ENCODE peak calls at places on chromosomes 11 and 22, in five cellular contexts. One of them, this sample, is unnamed.

GRCh38 chr11:126450806-126451205 is 95.3 kb downstream of the ST3GAL4 start:
- DNase-seq in Peyer's patch: no peak
- DNase-seq in omental fat pad: no peak
- DNase-seq in CD8-positive, alpha-beta T cell: no peak
- DNase-seq in glutamatergic neuron: no peak
- DNase-seq in this sample: no peak

GRCh38 chr22:39179401-39179827 is 26.9 kb upstream of the CBX7 start:
- DNase-seq in glutamatergic neuron: peak; percentile 25
- DNase-seq in CD8-positive, alpha-beta T cell: no peak
- DNase-seq in Peyer's patch: no peak
- DNase-seq in omental fat pad: no peak
- DNase-seq in this sample: no peak

GRCh38 chr11:32118025-32118974 is 27.4 kb downstream of the RCN1 start:
- DNase-seq in Peyer's patch: no peak
- DNase-seq in omental fat pad: no peak
- DNase-seq in CD8-positive, alpha-beta T cell: no peak
- DNase-seq in glutamatergic neuron: no peak
- DNase-seq in this sample: no peak

GRCh38 chr11:131762346-131763110 is 392.1 kb downstream of the NTM start:
- DNase-seq in Peyer's patch: no peak
- DNase-seq in omental fat pad: no peak
- DNase-seq in CD8-positive, alpha-beta T cell: no peak
- DNase-seq in glutamatergic neuron: no peak
- DNase-seq in this sample: no peak

GRCh38 chr11:73982990-73983763 is 534 bp upstream of the UCP2 start:
- DNase-seq in Peyer's patch: peak; percentile 93
- DNase-seq in glutamatergic neuron: peak; percentile 97
- DNase-seq in CD8-positive, alpha-beta T cell: peak; percentile 92
- DNase-seq in omental fat pad: peak; percentile 70
- DNase-seq in this sample: peak; percentile 93

GRCh38 chr22:30457964-30458363 is 13.9 kb downstream of the SEC14L3 start:
- DNase-seq in CD8-positive, alpha-beta T cell: no peak
- DNase-seq in Peyer's patch: no peak
- DNase-seq in glutamatergic neuron: no peak
- DNase-seq in omental fat pad: no peak
- DNase-seq in this sample: no peak

GRCh38 chr22:46114518-46115387 is 35.6 kb upstream of the PPARA start:
- DNase-seq in CD8-positive, alpha-beta T cell: no peak
- DNase-seq in Peyer's patch: no peak
- DNase-seq in glutamatergic neuron: no peak
- DNase-seq in omental fat pad: no peak
- DNase-seq in this sample: no peak

GRCh38 chr11:107801641-107802040 is 56.9 kb downstream of the SLC35F2 start:
- DNase-seq in Peyer's patch: no peak
- DNase-seq in omental fat pad: no peak
- DNase-seq in glutamatergic neuron: no peak
- DNase-seq in CD8-positive, alpha-beta T cell: no peak
- DNase-seq in this sample: no peak

GRCh38 chr11:75342966-75343870 is 8.2 kb downstream of the ARRB1 start:
- DNase-seq in omental fat pad: no peak
- DNase-seq in Peyer's patch: peak; percentile 63
- DNase-seq in CD8-positive, alpha-beta T cell: no peak
- DNase-seq in glutamatergic neuron: no peak
- DNase-seq in this sample: peak; percentile 97

GRCh38 chr11:74069146-74070046 is 60.5 kb upstream of the UCP3 start:
- DNase-seq in Peyer's patch: no peak
- DNase-seq in CD8-positive, alpha-beta T cell: no peak
- DNase-seq in omental fat pad: no peak
- DNase-seq in glutamatergic neuron: no peak
- DNase-seq in this sample: no peak

GRCh38 chr22:43346521-43346929 is 3.4 kb upstream of the SCUBE1 start:
- DNase-seq in glutamatergic neuron: peak; percentile 69
- DNase-seq in CD8-positive, alpha-beta T cell: peak; percentile 62
- DNase-seq in omental fat pad: no peak
- DNase-seq in Peyer's patch: peak; percentile 74
- DNase-seq in this sample: peak; percentile 35

GRCh38 chr11:67463680-67464410 is 5.2 kb downstream of the TMEM134 start:
- DNase-seq in omental fat pad: no peak
- DNase-seq in Peyer's patch: peak; percentile 91
- DNase-seq in glutamatergic neuron: no peak
- DNase-seq in CD8-positive, alpha-beta T cell: no peak
- DNase-seq in this sample: no peak

GRCh38 chr11:298406-299065 is 790 bp downstream of the IFITM5 start:
- DNase-seq in Peyer's patch: peak; percentile 52
- DNase-seq in omental fat pad: no peak
- DNase-seq in CD8-positive, alpha-beta T cell: peak; percentile 18
- DNase-seq in glutamatergic neuron: no peak
- DNase-seq in this sample: no peak

GRCh38 chr11:73539506-73540084 is 58.3 kb downstream of the FAM168A start:
- DNase-seq in omental fat pad: no peak
- DNase-seq in Peyer's patch: no peak
- DNase-seq in glutamatergic neuron: no peak
- DNase-seq in CD8-positive, alpha-beta T cell: no peak
- DNase-seq in this sample: no peak

GRCh38 chr22:41976070-41976901 is 7.0 kb downstream of the SEPTIN3 start:
- DNase-seq in glutamatergic neuron: peak; percentile 64
- DNase-seq in CD8-positive, alpha-beta T cell: no peak
- DNase-seq in Peyer's patch: peak; percentile 68
- DNase-seq in omental fat pad: no peak
- DNase-seq in this sample: peak; percentile 57

GRCh38 chr11:128210148-128210940 is 377.0 kb downstream of the ETS1 start:
- DNase-seq in glutamatergic neuron: no peak
- DNase-seq in CD8-positive, alpha-beta T cell: no peak
- DNase-seq in omental fat pad: no peak
- DNase-seq in Peyer's patch: no peak
- DNase-seq in this sample: no peak

GRCh38 chr11:418343-419247 is 3.8 kb upstream of the SIGIRR start:
- DNase-seq in omental fat pad: no peak
- DNase-seq in CD8-positive, alpha-beta T cell: no peak
- DNase-seq in glutamatergic neuron: no peak
- DNase-seq in Peyer's patch: no peak
- DNase-seq in this sample: no peak

GRCh38 chr11:117239295-117239694 is 6.8 kb downstream of the RNF214 start:
- DNase-seq in CD8-positive, alpha-beta T cell: no peak
- DNase-seq in omental fat pad: no peak
- DNase-seq in glutamatergic neuron: no peak
- DNase-seq in Peyer's patch: no peak
- DNase-seq in this sample: no peak

GRCh38 chr11:267491-267994 is 10.7 kb upstream of the NLRP6 start:
- DNase-seq in Peyer's patch: peak; percentile 82
- DNase-seq in glutamatergic neuron: no peak
- DNase-seq in CD8-positive, alpha-beta T cell: peak; percentile 76
- DNase-seq in omental fat pad: no peak
- DNase-seq in this sample: no peak

GRCh38 chr11:21883354-21883753 is 309.5 kb upstream of the ANO5 start:
- DNase-seq in CD8-positive, alpha-beta T cell: no peak
- DNase-seq in glutamatergic neuron: no peak
- DNase-seq in Peyer's patch: no peak
- DNase-seq in omental fat pad: no peak
- DNase-seq in this sample: no peak

DNA sequence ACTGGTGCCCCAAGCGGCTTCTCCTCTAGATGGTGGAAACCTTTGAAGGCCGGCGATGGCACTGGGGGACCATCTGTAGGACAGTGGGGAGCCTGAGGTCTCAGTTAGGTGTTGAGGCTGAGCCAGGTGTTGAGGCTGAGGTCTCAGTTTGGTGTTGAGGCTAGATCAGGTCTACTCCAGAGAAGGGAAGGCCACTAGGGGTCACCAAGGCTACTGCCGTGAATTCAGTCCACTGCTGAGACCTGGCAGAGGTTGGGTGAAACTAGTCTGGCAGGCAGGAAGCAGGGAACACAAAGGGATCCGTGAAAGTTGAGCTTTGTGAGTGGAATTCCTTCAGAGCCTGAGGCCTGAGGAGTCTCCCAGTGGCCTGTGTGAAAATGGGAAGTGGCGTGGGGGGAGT is 123.8 kb upstream of the FGF3 start:
- DNase-seq in Peyer's patch: peak; percentile 42
- DNase-seq in glutamatergic neuron: no peak
- DNase-seq in omental fat pad: no peak
- DNase-seq in CD8-positive, alpha-beta T cell: no peak
- DNase-seq in this sample: no peak
- TF ChIP-seq CTCF in Peyer's patch: peak; percentile 14
- TF ChIP-seq CTCF in glutamatergic neuron: no peak
- TF ChIP-seq CTCF in omental fat pad: no peak
- TF ChIP-seq CTCF in CD8-positive, alpha-beta T cell: no peak
- TF ChIP-seq CTCF in this sample: no peak

GRCh38 chr11:130633466-130633865 is 185.0 kb downstream of the ADAMTS15 start:
- DNase-seq in Peyer's patch: no peak
- DNase-seq in omental fat pad: no peak
- DNase-seq in glutamatergic neuron: no peak
- DNase-seq in CD8-positive, alpha-beta T cell: no peak
- DNase-seq in this sample: no peak
- TF ChIP-seq CTCF in Peyer's patch: no peak
- TF ChIP-seq CTCF in omental fat pad: no peak
- TF ChIP-seq CTCF in glutamatergic neuron: no peak
- TF ChIP-seq CTCF in CD8-positive, alpha-beta T cell: no peak
- TF ChIP-seq CTCF in this sample: no peak

GRCh38 chr11:34566736-34567135 is 53.1 kb upstream of the ELF5 start:
- DNase-seq in omental fat pad: no peak
- DNase-seq in CD8-positive, alpha-beta T cell: no peak
- DNase-seq in Peyer's patch: no peak
- DNase-seq in glutamatergic neuron: no peak
- DNase-seq in this sample: no peak

GRCh38 chr11:34564406-34564805 is 50.8 kb upstream of the ELF5 start:
- DNase-seq in CD8-positive, alpha-beta T cell: no peak
- DNase-seq in omental fat pad: no peak
- DNase-seq in glutamatergic neuron: no peak
- DNase-seq in Peyer's patch: no peak
- DNase-seq in this sample: no peak

GRCh38 chr11:34564807-34565241 is 51.2 kb upstream of the ELF5 start:
- DNase-seq in omental fat pad: no peak
- DNase-seq in CD8-positive, alpha-beta T cell: no peak
- DNase-seq in Peyer's patch: no peak
- DNase-seq in glutamatergic neuron: no peak
- DNase-seq in this sample: no peak

GRCh38 chr11:34566209-34566551 is 52.6 kb upstream of the ELF5 start:
- DNase-seq in glutamatergic neuron: no peak
- DNase-seq in Peyer's patch: no peak
- DNase-seq in CD8-positive, alpha-beta T cell: no peak
- DNase-seq in omental fat pad: no peak
- DNase-seq in this sample: no peak

DNA sequence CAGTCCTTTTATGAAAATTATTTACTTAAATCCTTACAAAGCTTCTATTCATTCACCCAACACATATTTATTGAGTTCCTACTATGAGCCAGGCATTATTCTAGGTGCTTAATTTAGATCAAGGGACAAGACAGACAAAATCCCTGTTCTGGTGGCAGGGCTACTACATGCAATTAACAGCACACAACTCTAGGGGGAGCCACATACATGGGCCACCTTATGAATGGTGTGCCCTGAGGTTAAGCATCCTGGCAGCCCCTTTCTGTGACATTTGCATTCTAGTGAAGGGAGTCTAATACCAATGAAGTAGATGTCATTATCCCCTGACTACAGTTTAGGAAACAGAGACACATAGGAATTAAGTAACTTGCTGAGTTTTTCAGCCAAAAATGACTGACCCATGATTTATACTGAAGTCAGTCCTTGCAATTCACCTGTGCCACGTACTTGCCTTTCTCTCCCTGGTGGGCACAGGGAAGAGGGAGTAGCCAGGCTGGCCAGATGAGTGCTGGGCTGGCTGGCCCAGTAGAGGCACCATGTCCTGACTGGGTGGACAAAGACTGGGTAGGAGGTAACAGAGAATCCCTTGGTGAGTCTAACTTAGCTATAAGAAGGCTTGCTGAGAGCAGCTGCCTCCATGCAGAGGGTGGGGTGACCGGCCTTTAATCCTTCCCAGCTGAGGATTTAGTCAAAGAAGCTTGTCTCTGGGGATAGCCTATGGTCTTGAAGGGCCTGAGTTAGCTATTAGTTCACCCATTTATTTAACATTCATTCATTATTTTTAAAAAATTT is 52.0 kb upstream of the ELF5 start:
- DNase-seq in omental fat pad: no peak
- DNase-seq in CD8-positive, alpha-beta T cell: no peak
- DNase-seq in Peyer's patch: no peak
- DNase-seq in glutamatergic neuron: no peak
- DNase-seq in this sample: peak; percentile 24
- TF ChIP-seq CTCF in omental fat pad: no peak
- TF ChIP-seq CTCF in CD8-positive, alpha-beta T cell: no peak
- TF ChIP-seq CTCF in Peyer's patch: peak; percentile 47
- TF ChIP-seq CTCF in glutamatergic neuron: peak; percentile 62
- TF ChIP-seq CTCF in this sample: peak; percentile 40

GRCh38 chr22:21590809-21591641 is 23.5 kb downstream of the UBE2L3 start:
- DNase-seq in omental fat pad: no peak
- DNase-seq in glutamatergic neuron: no peak
- DNase-seq in CD8-positive, alpha-beta T cell: no peak
- DNase-seq in Peyer's patch: no peak
- DNase-seq in this sample: peak; percentile 29

GRCh38 chr22:21592422-21592821 is 24.9 kb downstream of the UBE2L3 start:
- DNase-seq in Peyer's patch: no peak
- DNase-seq in omental fat pad: no peak
- DNase-seq in glutamatergic neuron: no peak
- DNase-seq in CD8-positive, alpha-beta T cell: no peak
- DNase-seq in this sample: no peak

GRCh38 chr22:21591695-21592094 is 24.2 kb downstream of the UBE2L3 start:
- DNase-seq in Peyer's patch: no peak
- DNase-seq in glutamatergic neuron: no peak
- DNase-seq in CD8-positive, alpha-beta T cell: no peak
- DNase-seq in omental fat pad: no peak
- DNase-seq in this sample: no peak

GRCh38 chr22:21594865-21595452 is 27.4 kb downstream of the UBE2L3 start:
- DNase-seq in Peyer's patch: no peak
- DNase-seq in CD8-positive, alpha-beta T cell: no peak
- DNase-seq in glutamatergic neuron: no peak
- DNase-seq in omental fat pad: no peak
- DNase-seq in this sample: no peak

GRCh38 chr22:21593406-21594232 is 26.1 kb downstream of the UBE2L3 start:
- DNase-seq in glutamatergic neuron: peak; percentile 47
- DNase-seq in Peyer's patch: no peak
- DNase-seq in CD8-positive, alpha-beta T cell: no peak
- DNase-seq in omental fat pad: no peak
- DNase-seq in this sample: no peak
- TF ChIP-seq CTCF in glutamatergic neuron: peak; percentile 60
- TF ChIP-seq CTCF in Peyer's patch: peak; percentile 27
- TF ChIP-seq CTCF in CD8-positive, alpha-beta T cell: no peak
- TF ChIP-seq CTCF in omental fat pad: no peak
- TF ChIP-seq CTCF in this sample: no peak

DNA sequence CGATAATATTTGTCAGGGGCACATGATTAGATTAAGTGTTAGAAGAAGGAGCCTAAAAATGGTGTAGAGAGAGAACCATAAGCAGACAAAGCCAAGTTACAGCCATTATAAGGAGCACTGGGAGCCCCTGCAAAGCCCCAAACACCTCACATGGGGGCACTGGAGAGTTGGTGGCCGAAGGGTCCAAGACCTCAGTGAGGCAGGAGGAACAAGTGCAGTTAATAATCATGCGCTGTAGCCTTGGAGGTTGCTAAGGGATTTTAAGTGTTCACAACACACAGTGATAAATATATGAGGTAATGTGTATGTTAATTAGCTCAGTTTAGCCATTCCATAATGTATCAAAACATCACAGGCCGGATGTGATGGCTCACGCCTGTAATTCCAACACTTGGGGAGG is 54.4 kb upstream of the JAM3 start:
- DNase-seq in omental fat pad: no peak
- DNase-seq in glutamatergic neuron: peak; percentile 66
- DNase-seq in Peyer's patch: no peak
- DNase-seq in CD8-positive, alpha-beta T cell: no peak
- DNase-seq in this sample: no peak
- TF ChIP-seq CTCF in omental fat pad: no peak
- TF ChIP-seq CTCF in glutamatergic neuron: peak; percentile 26
- TF ChIP-seq CTCF in Peyer's patch: no peak
- TF ChIP-seq CTCF in CD8-positive, alpha-beta T cell: no peak
- TF ChIP-seq CTCF in this sample: peak; percentile 45

This sample was measured in D721Med.